ENCODE peak calls at places on chromosomes 7 and 10, in four cellular contexts. One of them, this sample, is unnamed.

GRCh38 chr10:83612050-83612449 is 527.3 kb upstream of the GHITM start:
- DNase-seq in cardiac fibroblast: peak
- DNase-seq in astrocyte of the cerebellum: peak
- DNase-seq in PC-3: no peak
- DNase-seq in this sample: no peak

GRCh38 chr10:127577376-127577775 is 28.3 kb downstream of the NPS start:
- DNase-seq in cardiac fibroblast: peak
- DNase-seq in astrocyte of the cerebellum: no peak
- DNase-seq in PC-3: peak
- DNase-seq in this sample: no peak

GRCh38 chr10:113139695-113140094 is 189.6 kb downstream of the TCF7L2 start:
- DNase-seq in cardiac fibroblast: peak
- DNase-seq in astrocyte of the cerebellum: no peak
- DNase-seq in PC-3: no peak
- DNase-seq in this sample: no peak

GRCh38 chr7:114086906-114087651 is 168.3 kb upstream of the PPP1R3A start:
- DNase-seq in cardiac fibroblast: peak
- DNase-seq in astrocyte of the cerebellum: no peak
- DNase-seq in PC-3: no peak
- DNase-seq in this sample: peak

GRCh38 chr7:130275826-130276291 is 9.2 kb downstream of the CPA2 start:
- DNase-seq in cardiac fibroblast: no peak
- DNase-seq in astrocyte of the cerebellum: peak
- DNase-seq in PC-3: peak
- DNase-seq in this sample: no peak

GRCh38 chr7:135320277-135320676 is 86.6 kb downstream of the STRA8 start:
- DNase-seq in cardiac fibroblast: peak
- DNase-seq in astrocyte of the cerebellum: peak
- DNase-seq in PC-3: peak
- DNase-seq in this sample: no peak

GRCh38 chr10:63547628-63548356 is 26.6 kb downstream of the REEP3 start:
- DNase-seq in cardiac fibroblast: peak
- DNase-seq in astrocyte of the cerebellum: no peak
- DNase-seq in PC-3: no peak
- DNase-seq in this sample: no peak

GRCh38 chr10:32961892-32962369 is 3.9 kb upstream of the ITGB1 start:
- DNase-seq in cardiac fibroblast: peak
- DNase-seq in astrocyte of the cerebellum: no peak
- DNase-seq in PC-3: peak
- DNase-seq in this sample: no peak

GRCh38 chr7:11788568-11788967 is 43.4 kb downstream of the THSD7A start:
- DNase-seq in cardiac fibroblast: no peak
- DNase-seq in astrocyte of the cerebellum: no peak
- DNase-seq in PC-3: no peak
- DNase-seq in this sample: no peak

GRCh38 chr7:26680616-26681015 is 183.8 kb downstream of the SKAP2 start:
- DNase-seq in cardiac fibroblast: no peak
- DNase-seq in astrocyte of the cerebellum: no peak
- DNase-seq in PC-3: no peak
- DNase-seq in this sample: no peak

GRCh38 chr10:125117941-125118630 is 42.3 kb downstream of the CTBP2 start:
- DNase-seq in cardiac fibroblast: no peak
- DNase-seq in astrocyte of the cerebellum: no peak
- DNase-seq in PC-3: no peak
- DNase-seq in this sample: no peak

GRCh38 chr10:68955414-68955785 is 570 bp upstream of the DDX21 start:
- DNase-seq in cardiac fibroblast: no peak
- DNase-seq in astrocyte of the cerebellum: no peak
- DNase-seq in PC-3: no peak
- DNase-seq in this sample: no peak

GRCh38 chr10:72784551-72785421 is 92.8 kb downstream of the MCU start:
- DNase-seq in cardiac fibroblast: peak
- DNase-seq in astrocyte of the cerebellum: peak
- DNase-seq in PC-3: peak
- DNase-seq in this sample: no peak

GRCh38 chr7:107874605-107875446 is 16.2 kb upstream of the DLD start:
- DNase-seq in cardiac fibroblast: peak
- DNase-seq in astrocyte of the cerebellum: peak
- DNase-seq in PC-3: peak
- DNase-seq in this sample: peak

GRCh38 chr10:21078410-21079329 is 181.6 kb upstream of the NEBL start:
- DNase-seq in cardiac fibroblast: peak
- DNase-seq in astrocyte of the cerebellum: peak
- DNase-seq in PC-3: peak
- DNase-seq in this sample: peak

GRCh38 chr10:74047304-74047703 is 49.4 kb downstream of the VCL start:
- DNase-seq in cardiac fibroblast: peak
- DNase-seq in astrocyte of the cerebellum: no peak
- DNase-seq in PC-3: no peak
- DNase-seq in this sample: no peak

GRCh38 chr10:16999665-17000451 is 129.8 kb downstream of the CUBN start:
- DNase-seq in cardiac fibroblast: peak
- DNase-seq in astrocyte of the cerebellum: no peak
- DNase-seq in PC-3: no peak
- DNase-seq in this sample: no peak

GRCh38 chr7:131859162-131859821 is 302.9 kb upstream of the PODXL start:
- DNase-seq in cardiac fibroblast: peak
- DNase-seq in astrocyte of the cerebellum: peak
- DNase-seq in PC-3: peak
- DNase-seq in this sample: peak

GRCh38 chr10:1411956-1412355 is 325.4 kb downstream of the ADARB2 start:
- DNase-seq in cardiac fibroblast: no peak
- DNase-seq in astrocyte of the cerebellum: no peak
- DNase-seq in PC-3: no peak
- DNase-seq in this sample: no peak

GRCh38 chr10:131288648-131289047 is 22.9 kb downstream of the TCERG1L start:
- DNase-seq in cardiac fibroblast: no peak
- DNase-seq in astrocyte of the cerebellum: no peak
- DNase-seq in PC-3: no peak
- DNase-seq in this sample: no peak

GRCh38 chr10:72126184-72126871 is 38.0 kb upstream of the SPOCK2 start:
- DNase-seq in cardiac fibroblast: peak
- DNase-seq in astrocyte of the cerebellum: peak
- DNase-seq in PC-3: peak
- DNase-seq in this sample: peak

GRCh38 chr10:113335603-113336002 is 217.2 kb upstream of the HABP2 start:
- DNase-seq in cardiac fibroblast: peak
- DNase-seq in astrocyte of the cerebellum: no peak
- DNase-seq in PC-3: no peak
- DNase-seq in this sample: no peak

GRCh38 chr7:157893535-157894044 is 556.8 kb downstream of the DNAJB6 start:
- DNase-seq in cardiac fibroblast: no peak
- DNase-seq in astrocyte of the cerebellum: no peak
- DNase-seq in PC-3: no peak
- DNase-seq in this sample: no peak

GRCh38 chr10:123986736-123987135 is 95.1 kb upstream of the CPXM2 start:
- DNase-seq in cardiac fibroblast: no peak
- DNase-seq in astrocyte of the cerebellum: no peak
- DNase-seq in PC-3: peak
- DNase-seq in this sample: no peak

GRCh38 chr7:144513332-144513731 is 109.8 kb upstream of the NOBOX start:
- DNase-seq in cardiac fibroblast: peak
- DNase-seq in astrocyte of the cerebellum: no peak
- DNase-seq in PC-3: peak
- DNase-seq in this sample: no peak

GRCh38 chr10:116947838-116948529 is 57.0 kb downstream of the SHTN1 start:
- DNase-seq in cardiac fibroblast: peak
- DNase-seq in astrocyte of the cerebellum: no peak
- DNase-seq in PC-3: peak
- DNase-seq in this sample: no peak

GRCh38 chr10:27792191-27792590 is 46.6 kb upstream of the MKX start:
- DNase-seq in cardiac fibroblast: no peak
- DNase-seq in astrocyte of the cerebellum: peak
- DNase-seq in PC-3: no peak
- DNase-seq in this sample: no peak

GRCh38 chr10:27799046-27799445 is 53.4 kb upstream of the MKX start:
- DNase-seq in cardiac fibroblast: no peak
- DNase-seq in astrocyte of the cerebellum: no peak
- DNase-seq in PC-3: no peak
- DNase-seq in this sample: no peak

GRCh38 chr10:27794157-27794556 is 48.5 kb upstream of the MKX start:
- DNase-seq in cardiac fibroblast: no peak
- DNase-seq in astrocyte of the cerebellum: no peak
- DNase-seq in PC-3: no peak
- DNase-seq in this sample: no peak
- TF ChIP-seq CTCF in cardiac fibroblast: no peak
- TF ChIP-seq CTCF in astrocyte of the cerebellum: no peak
- TF ChIP-seq CTCF in PC-3: peak
- TF ChIP-seq CTCF in this sample: no peak

GRCh38 chr10:98790817-98791216 is 344.1 kb upstream of the HPS1 start:
- DNase-seq in cardiac fibroblast: peak
- DNase-seq in astrocyte of the cerebellum: no peak
- DNase-seq in PC-3: peak
- DNase-seq in this sample: peak
- TF ChIP-seq CTCF in cardiac fibroblast: no peak
- TF ChIP-seq CTCF in astrocyte of the cerebellum: peak
- TF ChIP-seq CTCF in PC-3: peak
- TF ChIP-seq CTCF in this sample: no peak

DNA sequence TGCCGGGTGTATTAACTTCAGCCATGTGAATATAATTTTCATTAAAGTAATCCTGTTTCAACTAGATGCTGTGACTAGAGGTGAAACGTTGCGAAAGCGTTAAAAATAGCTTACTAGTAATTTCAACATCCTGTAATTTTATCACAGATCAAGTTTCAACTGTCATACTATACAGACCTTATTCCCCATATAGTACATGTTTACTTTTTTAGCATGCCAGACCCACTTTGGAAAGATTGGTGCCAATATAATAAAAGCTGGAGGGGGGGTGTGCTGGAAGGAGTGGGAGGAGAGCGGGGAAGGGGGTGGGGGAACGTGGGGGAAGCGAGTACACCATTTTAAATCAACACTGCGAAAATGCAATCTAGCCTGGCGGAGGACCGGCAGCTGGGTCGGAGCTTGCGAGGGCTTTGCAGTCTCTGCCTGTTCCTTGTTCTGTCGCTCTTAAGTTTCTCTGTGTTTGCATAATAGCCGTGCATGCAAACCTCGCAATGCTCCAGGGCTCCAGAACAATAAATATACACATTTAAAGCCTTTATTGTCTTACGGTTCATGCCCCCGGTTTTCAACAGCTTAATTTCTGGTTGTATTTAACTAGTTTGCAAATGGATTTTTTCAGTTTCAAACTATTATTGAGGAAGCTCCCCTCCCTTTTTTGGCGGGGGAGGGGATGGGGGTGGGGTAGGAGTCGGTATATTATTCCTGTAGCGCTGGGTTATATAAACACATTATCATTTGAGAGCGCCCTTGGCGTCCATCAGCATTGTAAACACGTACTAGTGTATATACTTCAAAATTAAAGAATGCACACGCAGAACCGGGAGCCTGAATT is 1.3 kb upstream of the ARID5B start:
- DNase-seq in cardiac fibroblast: peak
- DNase-seq in astrocyte of the cerebellum: no peak
- DNase-seq in PC-3: peak
- DNase-seq in this sample: peak
- TF ChIP-seq CTCF in cardiac fibroblast: no peak
- TF ChIP-seq CTCF in astrocyte of the cerebellum: no peak
- TF ChIP-seq CTCF in PC-3: no peak
- TF ChIP-seq CTCF in this sample: no peak

DNA sequence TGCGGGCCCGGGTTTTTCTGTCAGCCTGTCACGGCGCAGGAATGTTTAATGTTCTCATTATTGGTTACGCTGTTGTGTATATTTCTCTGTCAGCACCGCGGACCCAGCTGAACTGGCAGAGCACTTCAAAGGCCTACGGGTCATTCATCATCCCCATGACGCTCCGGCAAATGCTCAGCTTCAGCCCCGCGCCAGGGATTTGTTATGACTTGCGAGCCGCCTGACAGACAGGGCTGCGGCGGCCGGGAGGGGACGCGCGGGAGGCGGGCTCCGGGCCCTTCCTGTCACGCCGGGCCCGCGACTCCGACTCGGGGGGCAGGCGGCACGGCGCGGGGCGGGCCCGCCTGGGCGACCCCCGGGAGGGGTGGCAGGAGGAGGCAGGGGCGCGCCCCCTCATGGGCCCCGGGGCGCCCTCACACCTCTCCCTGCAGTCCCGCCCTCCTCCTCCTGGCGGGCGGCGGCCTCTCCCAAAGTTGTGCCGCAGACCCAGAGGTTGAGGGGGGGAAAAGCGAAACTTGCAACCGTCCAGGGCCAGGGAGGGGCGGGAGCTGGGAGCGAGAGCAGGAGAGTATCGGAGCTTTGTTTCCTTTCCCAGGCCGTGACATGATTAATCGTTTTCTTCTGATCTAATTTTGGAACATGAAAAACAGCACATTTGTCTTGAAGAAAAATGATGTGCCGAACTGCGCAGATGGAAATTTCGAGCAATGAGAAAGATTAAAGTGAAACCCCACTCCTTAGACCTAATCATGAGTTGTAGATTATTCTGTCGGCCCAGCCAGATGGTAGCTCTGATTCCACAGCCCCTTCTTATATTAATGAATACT is 59.3 kb upstream of the COMTD1 start:
- DNase-seq in cardiac fibroblast: peak
- DNase-seq in astrocyte of the cerebellum: peak
- DNase-seq in PC-3: peak
- DNase-seq in this sample: peak
- TF ChIP-seq CTCF in cardiac fibroblast: peak
- TF ChIP-seq CTCF in astrocyte of the cerebellum: no peak
- TF ChIP-seq CTCF in PC-3: peak
- TF ChIP-seq CTCF in this sample: peak

DNA sequence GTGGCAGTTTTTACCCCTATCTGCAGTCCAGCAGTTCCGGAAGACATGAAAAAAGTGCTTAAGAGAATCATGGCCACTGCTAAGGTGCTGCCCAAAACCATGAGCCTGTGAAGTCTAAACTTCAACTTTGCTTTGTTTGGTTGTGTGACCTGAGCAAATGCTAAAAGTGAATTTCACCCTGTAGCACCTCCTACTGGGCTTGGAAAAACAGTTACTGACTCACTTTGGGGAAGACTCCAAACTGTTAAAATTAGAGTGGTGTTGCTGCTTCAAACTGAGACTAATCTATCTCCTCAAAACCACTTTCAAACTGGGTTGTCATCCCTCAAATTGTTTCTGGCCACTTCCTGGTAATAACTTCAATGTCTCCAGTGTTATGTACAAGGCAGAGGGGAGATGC is 21.3 kb downstream of the MKX start:
- DNase-seq in cardiac fibroblast: peak
- DNase-seq in astrocyte of the cerebellum: no peak
- DNase-seq in PC-3: peak
- DNase-seq in this sample: no peak
- TF ChIP-seq CTCF in cardiac fibroblast: no peak
- TF ChIP-seq CTCF in astrocyte of the cerebellum: peak
- TF ChIP-seq CTCF in PC-3: peak
- TF ChIP-seq CTCF in this sample: no peak

GRCh38 chr10:48400850-48401220 is 94.4 kb downstream of the MAPK8 start:
- DNase-seq in cardiac fibroblast: no peak
- DNase-seq in astrocyte of the cerebellum: no peak
- DNase-seq in PC-3: no peak
- DNase-seq in this sample: no peak

GRCh38 chr10:48404646-48405045 is 98.2 kb downstream of the MAPK8 start:
- DNase-seq in cardiac fibroblast: peak
- DNase-seq in astrocyte of the cerebellum: no peak
- DNase-seq in PC-3: no peak
- DNase-seq in this sample: no peak

GRCh38 chr10:48410503-48410902 is 104.0 kb downstream of the MAPK8 start:
- DNase-seq in cardiac fibroblast: no peak
- DNase-seq in astrocyte of the cerebellum: no peak
- DNase-seq in PC-3: no peak
- DNase-seq in this sample: no peak

GRCh38 chr10:48411510-48411909 is 105.0 kb downstream of the MAPK8 start:
- DNase-seq in cardiac fibroblast: no peak
- DNase-seq in astrocyte of the cerebellum: no peak
- DNase-seq in PC-3: no peak
- DNase-seq in this sample: no peak

GRCh38 chr10:48406204-48406603 is 99.7 kb downstream of the MAPK8 start:
- DNase-seq in cardiac fibroblast: peak
- DNase-seq in astrocyte of the cerebellum: no peak
- DNase-seq in PC-3: peak
- DNase-seq in this sample: no peak
- TF ChIP-seq CTCF in cardiac fibroblast: no peak
- TF ChIP-seq CTCF in astrocyte of the cerebellum: no peak
- TF ChIP-seq CTCF in PC-3: peak
- TF ChIP-seq CTCF in this sample: no peak

This sample was measured in GM13976.